ENCODE peak calls at places on chromosome 18, in eight cellular contexts. R is ELR; Y is GM20000; M is small intestine; A is stimulated activated CD8-positive, alpha-beta memory T cell treated with anti-CD3 and anti-CD28 coated beads, Interleukin-4, amount 100 ng/mL, for 24 hours; L is SK-N-MC; P is activated CD4-positive, alpha-beta T cell treated with anti-CD3 and anti-CD28 coated beads, Interleukin-2, amount 50 U/mL, for 1 hour; G is tibial nerve. H is an unnamed sample.

GRCh38 chr18:23798824-23799223 is 109.6 kb downstream of the LAMA3 start:
- DNase-seq in R (no peak), Y (no peak), M (no peak), A (no peak), L (no peak), P (no peak), G (no peak), H (no peak)

GRCh38 chr18:40473221-40473620 is 1481.8 kb upstream of the PIK3C3 start:
- DNase-seq in R (no peak), Y (no peak), M (no peak), A (no peak), L (no peak), P (no peak), G (no peak), H (no peak)

GRCh38 chr18:3321133-3321812 is 59.3 kb downstream of the MYL12B start:
- DNase-seq in R (peak; percentile 94), Y (no peak), M (peak; percentile 34), A (no peak), L (peak; percentile 50), P (no peak), G (no peak), H (no peak)

GRCh38 chr18:9290171-9290570 is 44.4 kb upstream of the TWSG1 start:
- DNase-seq in R (no peak), Y (no peak), M (no peak), A (no peak), L (no peak), P (no peak), G (no peak), H (no peak)

GRCh38 chr18:56748698-56749268 is 97.6 kb downstream of the WDR7 start:
- DNase-seq in R (peak; percentile 53), Y (peak; percentile 31), M (peak; percentile 57), A (no peak), L (peak; percentile 44), P (no peak), G (no peak), H (no peak)

GRCh38 chr18:36449451-36449850 is 151.9 kb downstream of the FHOD3 start:
- DNase-seq in R (no peak), Y (no peak), M (no peak), A (no peak), L (no peak), P (no peak), G (no peak), H (no peak)

GRCh38 chr18:58247363-58247834 is 203.4 kb downstream of the NEDD4L start:
- DNase-seq in R (no peak), Y (no peak), M (no peak), A (no peak), L (no peak), P (no peak), G (no peak), H (no peak)

GRCh38 chr18:45686892-45687611 is 36.9 kb upstream of the SLC14A1 start:
- DNase-seq in R (no peak), Y (peak; percentile 67), M (peak; percentile 55), A (no peak), L (no peak), P (peak; percentile 35), G (no peak), H (peak; percentile 64)

GRCh38 chr18:10908760-10909159 is 240.6 kb downstream of the PIEZO2 start:
- DNase-seq in R (no peak), Y (no peak), M (no peak), A (no peak), L (no peak), P (no peak), G (no peak), H (no peak)

GRCh38 chr18:12645751-12646203 is 12.1 kb downstream of the SPIRE1 start:
- DNase-seq in R (no peak), Y (no peak), M (no peak), A (no peak), L (no peak), P (no peak), G (no peak), H (no peak)

GRCh38 chr18:78778651-78779050 is 201.0 kb upstream of the SALL3 start:
- DNase-seq in R (no peak), Y (no peak), M (no peak), A (no peak), L (no peak), P (no peak), G (no peak), H (no peak)

GRCh38 chr18:33052886-33053285 is 280.1 kb upstream of the KLHL14 start:
- DNase-seq in R (no peak), Y (no peak), M (no peak), A (no peak), L (no peak), P (no peak), G (no peak), H (no peak)

GRCh38 chr18:49856531-49856930 is 43.2 kb upstream of the ACAA2 start:
- DNase-seq in R (no peak), Y (no peak), M (no peak), A (no peak), L (no peak), P (no peak), G (no peak), H (no peak)